ENCODE peak calls at places on chromosomes 11 and 22, in seven cellular contexts. U is tibial nerve; E is activated naive CD8-positive, alpha-beta T cell treated with anti-CD3 and anti-CD28 coated beads for 36 hours; J is ACHN; F is T-helper 2 cell; P is T-helper 1 cell; K is NCI-H774. D is an unnamed sample.

GRCh38 chr11:104161751-104162450 is 2.0 kb downstream of the PDGFD start:
- DNase-seq in U (no peak), E (no peak), J (no peak), F (no peak), P (no peak), K (no peak), D (no peak)

GRCh38 chr11:17770048-17770652 is 35.6 kb downstream of the KCNC1 start:
- DNase-seq in U (no peak), E (peak; percentile 9), J (no peak), F (no peak), P (no peak), K (peak; percentile 10), D (peak; percentile 23)

GRCh38 chr22:43136255-43136654 is 6.9 kb downstream of the MCAT start:
- DNase-seq in U (no peak), E (peak; percentile 43), J (peak; percentile 23), F (no peak), P (no peak), K (no peak), D (no peak)

GRCh38 chr11:44304091-44305084 is 5.6 kb downstream of the ALX4 start:
- DNase-seq in U (no peak), E (no peak), J (no peak), F (no peak), P (no peak), K (no peak), D (no peak)

GRCh38 chr22:46224044-46224746 is 25.9 kb downstream of the CDPF1 start:
- DNase-seq in U (no peak), E (no peak), J (no peak), F (no peak), P (no peak), K (no peak), D (no peak)

GRCh38 chr11:84564180-84564866 is 1062.8 kb downstream of the DLG2 start:
- DNase-seq in U (no peak), E (peak; percentile 5), J (peak; percentile 86), F (no peak), P (no peak), K (peak; percentile 33), D (peak; percentile 63)

GRCh38 chr22:20424937-20425587 is 12.6 kb downstream of the SCARF2 start:
- DNase-seq in U (no peak), E (peak; percentile 30), J (no peak), F (no peak), P (no peak), K (no peak), D (no peak)

GRCh38 chr11:64253481-64253880 is 2.2 kb downstream of the PLCB3 start:
- DNase-seq in U (no peak), E (no peak), J (no peak), F (no peak), P (no peak), K (no peak), D (no peak)

GRCh38 chr22:40463727-40464126 is 93.3 kb downstream of the SGSM3 start:
- DNase-seq in U (no peak), E (peak; percentile 24), J (no peak), F (no peak), P (no peak), K (no peak), D (no peak)

GRCh38 chr22:35212020-35212419 is 45.3 kb upstream of the HMGXB4 start:
- DNase-seq in U (no peak), E (no peak), J (peak; percentile 12), F (no peak), P (no peak), K (no peak), D (no peak)

GRCh38 chr11:116232364-116232801 is 540.4 kb downstream of the BUD13 start:
- DNase-seq in U (no peak), E (no peak), J (no peak), F (no peak), P (no peak), K (no peak), D (no peak)

GRCh38 chr11:73322111-73322985 is 14.3 kb downstream of the ARHGEF17 start:
- DNase-seq in U (no peak), E (no peak), J (no peak), F (no peak), P (no peak), K (no peak), D (no peak)

GRCh38 chr22:46296257-46297150 is at the start of gene GTSE1:
- DNase-seq in U (peak; percentile 95), E (peak; percentile 97), J (peak; percentile 95), F (peak; percentile 94), P (peak; percentile 96), K (peak; percentile 89), D (peak; percentile 97)

GRCh38 chr22:41902932-41903421 is 11.9 kb downstream of the SHISA8 start:
- DNase-seq in U (no peak), E (no peak), J (no peak), F (no peak), P (no peak), K (no peak), D (no peak)

GRCh38 chr11:64409707-64410395 is 50.9 kb downstream of the RPS6KA4 start:
- DNase-seq in U (no peak), E (no peak), J (no peak), F (no peak), P (no peak), K (no peak), D (no peak)

GRCh38 chr22:24984122-24984521 is 31.6 kb downstream of the KIAA1671 start:
- DNase-seq in U (no peak), E (no peak), J (no peak), F (no peak), P (no peak), K (no peak), D (no peak)

GRCh38 chr11:61728940-61729219 is 23.6 kb upstream of the MYRF start:
- DNase-seq in U (no peak), E (no peak), J (peak; percentile 83), F (no peak), P (no peak), K (no peak), D (no peak)

D was measured in NCI-H1417.